ENCODE peak calls at places on chromosomes 1 and 21, in seven cellular contexts. One of them, this sample, is unnamed.

GRCh38 chr1:63073530-63074306 is 248.6 kb upstream of the FOXD3 start:
- DNase-seq in nephron progenitor cell: no peak
- DNase-seq in fibroblast of gingiva: no peak
- DNase-seq in RWPE2: no peak
- DNase-seq in ACHN: no peak
- DNase-seq in mesendoderm: peak; percentile 38
- DNase-seq in T-helper 22 cell: no peak
- DNase-seq in this sample: no peak

GRCh38 chr1:36465731-36466369 is 1.7 kb upstream of the MRPS15 start:
- DNase-seq in nephron progenitor cell: no peak
- DNase-seq in fibroblast of gingiva: no peak
- DNase-seq in mesendoderm: peak; percentile 65
- DNase-seq in T-helper 22 cell: no peak
- DNase-seq in ACHN: no peak
- DNase-seq in RWPE2: no peak
- DNase-seq in this sample: no peak

GRCh38 chr21:34744801-34745200 is 76.0 kb downstream of the CLIC6 start:
- DNase-seq in mesendoderm: no peak
- DNase-seq in RWPE2: no peak
- DNase-seq in ACHN: no peak
- DNase-seq in T-helper 22 cell: no peak
- DNase-seq in nephron progenitor cell: no peak
- DNase-seq in fibroblast of gingiva: no peak
- DNase-seq in this sample: no peak

GRCh38 chr1:240619901-240620621 is 8.1 kb upstream of the GREM2 start:
- DNase-seq in nephron progenitor cell: peak; percentile 17
- DNase-seq in RWPE2: no peak
- DNase-seq in fibroblast of gingiva: no peak
- DNase-seq in T-helper 22 cell: no peak
- DNase-seq in ACHN: no peak
- DNase-seq in mesendoderm: no peak
- DNase-seq in this sample: no peak

GRCh38 chr1:170494369-170494768 is 37.6 kb upstream of the GORAB start:
- DNase-seq in nephron progenitor cell: no peak
- DNase-seq in ACHN: no peak
- DNase-seq in fibroblast of gingiva: no peak
- DNase-seq in RWPE2: no peak
- DNase-seq in mesendoderm: peak; percentile 91
- DNase-seq in T-helper 22 cell: no peak
- DNase-seq in this sample: no peak

GRCh38 chr1:215321802-215322201 is 239.3 kb downstream of the KCNK2 start:
- DNase-seq in T-helper 22 cell: no peak
- DNase-seq in mesendoderm: peak; percentile 5
- DNase-seq in fibroblast of gingiva: no peak
- DNase-seq in ACHN: no peak
- DNase-seq in RWPE2: no peak
- DNase-seq in nephron progenitor cell: no peak
- DNase-seq in this sample: no peak

GRCh38 chr1:60908159-60908558 is 174.2 kb upstream of the NFIA start:
- DNase-seq in T-helper 22 cell: no peak
- DNase-seq in RWPE2: no peak
- DNase-seq in ACHN: no peak
- DNase-seq in mesendoderm: no peak
- DNase-seq in nephron progenitor cell: no peak
- DNase-seq in fibroblast of gingiva: no peak
- DNase-seq in this sample: no peak

GRCh38 chr1:170634293-170634692 is 29.6 kb upstream of the PRRX1 start:
- DNase-seq in ACHN: no peak
- DNase-seq in T-helper 22 cell: no peak
- DNase-seq in fibroblast of gingiva: peak; percentile 28
- DNase-seq in mesendoderm: no peak
- DNase-seq in RWPE2: no peak
- DNase-seq in nephron progenitor cell: no peak
- DNase-seq in this sample: peak; percentile 80

GRCh38 chr1:43547538-43548072 is 16.9 kb downstream of the PTPRF start:
- DNase-seq in fibroblast of gingiva: no peak
- DNase-seq in ACHN: no peak
- DNase-seq in T-helper 22 cell: no peak
- DNase-seq in RWPE2: no peak
- DNase-seq in mesendoderm: no peak
- DNase-seq in nephron progenitor cell: no peak
- DNase-seq in this sample: no peak

GRCh38 chr1:14929547-14930223 is 223.9 kb upstream of the TMEM51 start:
- DNase-seq in T-helper 22 cell: no peak
- DNase-seq in nephron progenitor cell: no peak
- DNase-seq in mesendoderm: no peak
- DNase-seq in fibroblast of gingiva: no peak
- DNase-seq in RWPE2: no peak
- DNase-seq in ACHN: no peak
- DNase-seq in this sample: peak; percentile 65

GRCh38 chr1:240491156-240491555 is 120.8 kb downstream of the GREM2 start:
- DNase-seq in mesendoderm: peak; percentile 82
- DNase-seq in fibroblast of gingiva: peak; percentile 11
- DNase-seq in ACHN: peak; percentile 89
- DNase-seq in T-helper 22 cell: no peak
- DNase-seq in nephron progenitor cell: no peak
- DNase-seq in RWPE2: no peak
- DNase-seq in this sample: peak; percentile 60

GRCh38 chr1:33275200-33275599 is 18.9 kb downstream of the ZNF362 start:
- DNase-seq in nephron progenitor cell: no peak
- DNase-seq in fibroblast of gingiva: no peak
- DNase-seq in ACHN: no peak
- DNase-seq in T-helper 22 cell: no peak
- DNase-seq in RWPE2: no peak
- DNase-seq in mesendoderm: no peak
- DNase-seq in this sample: no peak

GRCh38 chr1:152735648-152736047 is 22.2 kb upstream of the KPRP start:
- DNase-seq in ACHN: peak; percentile 20
- DNase-seq in nephron progenitor cell: no peak
- DNase-seq in T-helper 22 cell: no peak
- DNase-seq in RWPE2: no peak
- DNase-seq in fibroblast of gingiva: no peak
- DNase-seq in mesendoderm: peak; percentile 1
- DNase-seq in this sample: no peak

GRCh38 chr1:163842546-163842945 is 520.8 kb downstream of the NUF2 start:
- DNase-seq in T-helper 22 cell: no peak
- DNase-seq in RWPE2: no peak
- DNase-seq in nephron progenitor cell: no peak
- DNase-seq in fibroblast of gingiva: peak; percentile 72
- DNase-seq in mesendoderm: no peak
- DNase-seq in ACHN: no peak
- DNase-seq in this sample: no peak

GRCh38 chr1:55035904-55036303 is 3.4 kb upstream of the PCSK9 start:
- DNase-seq in ACHN: no peak
- DNase-seq in nephron progenitor cell: no peak
- DNase-seq in T-helper 22 cell: no peak
- DNase-seq in mesendoderm: peak; percentile 67
- DNase-seq in fibroblast of gingiva: no peak
- DNase-seq in RWPE2: no peak
- DNase-seq in this sample: no peak

GRCh38 chr1:224668991-224669390 is 52.9 kb downstream of the CNIH3 start:
- DNase-seq in nephron progenitor cell: no peak
- DNase-seq in mesendoderm: no peak
- DNase-seq in RWPE2: no peak
- DNase-seq in T-helper 22 cell: no peak
- DNase-seq in ACHN: no peak
- DNase-seq in fibroblast of gingiva: no peak
- DNase-seq in this sample: no peak

GRCh38 chr1:6141601-6142000 is 38.5 kb downstream of the CHD5 start:
- DNase-seq in nephron progenitor cell: no peak
- DNase-seq in T-helper 22 cell: no peak
- DNase-seq in RWPE2: no peak
- DNase-seq in fibroblast of gingiva: no peak
- DNase-seq in ACHN: no peak
- DNase-seq in mesendoderm: peak; percentile 57
- DNase-seq in this sample: peak; percentile 45

GRCh38 chr1:2979191-2980072 is 41.8 kb upstream of the ACTRT2 start:
- DNase-seq in nephron progenitor cell: no peak
- DNase-seq in RWPE2: peak; percentile 49
- DNase-seq in fibroblast of gingiva: no peak
- DNase-seq in mesendoderm: no peak
- DNase-seq in T-helper 22 cell: no peak
- DNase-seq in ACHN: no peak
- DNase-seq in this sample: no peak

GRCh38 chr1:27569506-27570382 is 34.2 kb downstream of the AHDC1 start:
- DNase-seq in fibroblast of gingiva: no peak
- DNase-seq in ACHN: no peak
- DNase-seq in T-helper 22 cell: no peak
- DNase-seq in mesendoderm: peak; percentile 44
- DNase-seq in nephron progenitor cell: peak; percentile 68
- DNase-seq in RWPE2: no peak
- DNase-seq in this sample: no peak

GRCh38 chr1:220764757-220765156 is 16.6 kb downstream of the MTARC2 start:
- DNase-seq in fibroblast of gingiva: no peak
- DNase-seq in nephron progenitor cell: no peak
- DNase-seq in ACHN: no peak
- DNase-seq in mesendoderm: no peak
- DNase-seq in T-helper 22 cell: no peak
- DNase-seq in RWPE2: no peak
- DNase-seq in this sample: no peak

GRCh38 chr1:186531561-186532165 is 70.7 kb upstream of the PDC start:
- DNase-seq in nephron progenitor cell: no peak
- DNase-seq in RWPE2: no peak
- DNase-seq in ACHN: no peak
- DNase-seq in T-helper 22 cell: no peak
- DNase-seq in mesendoderm: no peak
- DNase-seq in fibroblast of gingiva: no peak
- DNase-seq in this sample: peak; percentile 60

GRCh38 chr1:155910621-155911121 is 478 bp downstream of the RIT1 start:
- DNase-seq in RWPE2: no peak
- DNase-seq in fibroblast of gingiva: peak; percentile 38
- DNase-seq in ACHN: peak; percentile 53
- DNase-seq in T-helper 22 cell: no peak
- DNase-seq in nephron progenitor cell: no peak
- DNase-seq in mesendoderm: peak; percentile 64
- DNase-seq in this sample: peak; percentile 45

GRCh38 chr1:20322081-20322824 is 31.6 kb downstream of the VWA5B1 start:
- DNase-seq in T-helper 22 cell: no peak
- DNase-seq in mesendoderm: no peak
- DNase-seq in RWPE2: no peak
- DNase-seq in nephron progenitor cell: no peak
- DNase-seq in fibroblast of gingiva: no peak
- DNase-seq in ACHN: no peak
- DNase-seq in this sample: no peak

GRCh38 chr1:56473582-56474270 is 105.6 kb downstream of the PLPP3 start:
- DNase-seq in mesendoderm: no peak
- DNase-seq in ACHN: no peak
- DNase-seq in fibroblast of gingiva: no peak
- DNase-seq in T-helper 22 cell: no peak
- DNase-seq in nephron progenitor cell: no peak
- DNase-seq in RWPE2: no peak
- DNase-seq in this sample: no peak

GRCh38 chr1:228315945-228316588 is 90.6 kb downstream of the TRIM11 start:
- DNase-seq in T-helper 22 cell: no peak
- DNase-seq in mesendoderm: no peak
- DNase-seq in fibroblast of gingiva: no peak
- DNase-seq in ACHN: no peak
- DNase-seq in RWPE2: peak; percentile 37
- DNase-seq in nephron progenitor cell: no peak
- DNase-seq in this sample: no peak

GRCh38 chr1:2049517-2050481 is at the start of gene PRKCZ:
- DNase-seq in mesendoderm: peak; percentile 97
- DNase-seq in nephron progenitor cell: peak; percentile 93
- DNase-seq in T-helper 22 cell: peak; percentile 88
- DNase-seq in RWPE2: peak; percentile 96
- DNase-seq in fibroblast of gingiva: no peak
- DNase-seq in ACHN: peak; percentile 88
- DNase-seq in this sample: no peak

GRCh38 chr1:159994896-159995295 is 36.9 kb downstream of the PIGM start:
- DNase-seq in ACHN: no peak
- DNase-seq in RWPE2: no peak
- DNase-seq in fibroblast of gingiva: no peak
- DNase-seq in nephron progenitor cell: no peak
- DNase-seq in T-helper 22 cell: no peak
- DNase-seq in mesendoderm: no peak
- DNase-seq in this sample: no peak

GRCh38 chr1:196355206-196355786 is 252.9 kb downstream of the KCNT2 start:
- DNase-seq in fibroblast of gingiva: peak; percentile 17
- DNase-seq in T-helper 22 cell: no peak
- DNase-seq in nephron progenitor cell: no peak
- DNase-seq in ACHN: peak; percentile 56
- DNase-seq in mesendoderm: peak; percentile 11
- DNase-seq in RWPE2: no peak
- DNase-seq in this sample: peak; percentile 37

This sample was measured in LHCN-M2.